ENCODE peak calls at places on chromosomes 11 and 22, in eight cellular contexts. E is GM19239; I is AG09309; J is stimulated activated naive CD8-positive, alpha-beta T cell treated with anti-CD3 and anti-CD28 coated beads, Interleukin-15, Interleukin-2, amounts not matched to agents 100 U/mL and 50 U/mL, for 24 hours; O is heart right ventricle; H is nephron progenitor cell; U is tibial nerve; K is amniotic stem cell. X is an unnamed sample.

GRCh38 chr11:20261526-20261925 is 101.3 kb upstream of the DBX1 start:
- DNase-seq in E (no peak), I (no peak), J (no peak), O (no peak), H (no peak), U (no peak), K (no peak), X (no peak)

GRCh38 chr11:26483101-26483500 is 89.0 kb downstream of the MUC15 start:
- DNase-seq in E (no peak), I (no peak), J (no peak), O (no peak), H (no peak), U (no peak), K (no peak), X (no peak)

GRCh38 chr11:111960916-111961315 is 23.8 kb downstream of the DIXDC1 start:
- DNase-seq in E (no peak), I (no peak), J (no peak), O (no peak), H (no peak), U (no peak), K (no peak), X (no peak)

GRCh38 chr11:112355726-112356125 is 95.1 kb upstream of the PLET1 start:
- DNase-seq in E (no peak), I (no peak), J (no peak), O (no peak), H (peak; percentile 39), U (no peak), K (no peak), X (no peak)

GRCh38 chr22:29343313-29343805 is 27.9 kb upstream of the RASL10A start:
- DNase-seq in E (no peak), I (peak; percentile 25), J (no peak), O (peak; percentile 73), H (peak; percentile 33), U (no peak), K (no peak), X (peak; percentile 22)

GRCh38 chr22:29342577-29343312 is 27.2 kb upstream of the RASL10A start:
- DNase-seq in E (no peak), I (no peak), J (no peak), O (no peak), H (no peak), U (no peak), K (no peak), X (no peak)

GRCh38 chr22:49647346-49648026 is 180.2 kb downstream of the BRD1 start:
- DNase-seq in E (no peak), I (no peak), J (no peak), O (no peak), H (peak; percentile 37), U (no peak), K (no peak), X (no peak)

GRCh38 chr11:40722179-40722795 is 737.2 kb downstream of the LRRC4C start:
- DNase-seq in E (no peak), I (no peak), J (peak; percentile 5), O (no peak), H (peak; percentile 38), U (no peak), K (no peak), X (no peak)

GRCh38 chr11:99260696-99261095 is 239.9 kb downstream of the CNTN5 start:
- DNase-seq in E (no peak), I (no peak), J (no peak), O (no peak), H (no peak), U (no peak), K (no peak), X (no peak)

GRCh38 chr11:109155291-109155690 is 266.7 kb upstream of the C11orf87 start:
- DNase-seq in E (no peak), I (no peak), J (no peak), O (no peak), H (no peak), U (no peak), K (no peak), X (no peak)

GRCh38 chr22:43110444-43110926 is at the start of gene BIK:
- DNase-seq in E (no peak), I (no peak), J (peak; percentile 46), O (peak; percentile 38), H (peak; percentile 62), U (peak; percentile 17), K (no peak), X (no peak)

GRCh38 chr11:77402218-77402556 is 71.7 kb downstream of the PAK1 start:
- DNase-seq in E (no peak), I (no peak), J (no peak), O (no peak), H (no peak), U (no peak), K (no peak), X (no peak)

GRCh38 chr11:3049430-3050243 is 7.6 kb downstream of the CARS1 start:
- DNase-seq in E (peak; percentile 85), I (peak; percentile 92), J (peak; percentile 56), O (peak; percentile 48), H (no peak), U (peak; percentile 39), K (peak; percentile 94), X (peak; percentile 90)

GRCh38 chr11:33377852-33378385 is 120.7 kb downstream of the HIPK3 start:
- DNase-seq in E (no peak), I (no peak), J (no peak), O (no peak), H (no peak), U (no peak), K (no peak), X (no peak)

GRCh38 chr11:16000065-16000464 is 356.3 kb downstream of the SOX6 start:
- DNase-seq in E (no peak), I (peak; percentile 16), J (no peak), O (no peak), H (no peak), U (no peak), K (peak; percentile 25), X (no peak)

GRCh38 chr11:85752201-85752889 is 58.6 kb downstream of the SYTL2 start:
- DNase-seq in E (no peak), I (no peak), J (no peak), O (no peak), H (no peak), U (no peak), K (no peak), X (no peak)

GRCh38 chr22:31082606-31083376 is 1.7 kb downstream of the SMTN start:
- DNase-seq in E (peak; percentile 9), I (no peak), J (peak; percentile 84), O (peak; percentile 79), H (peak; percentile 56), U (peak; percentile 61), K (peak; percentile 33), X (no peak)

GRCh38 chr11:3736816-3737215 is 60.5 kb downstream of the NUP98 start:
- DNase-seq in E (no peak), I (no peak), J (no peak), O (no peak), H (no peak), U (no peak), K (no peak), X (no peak)

GRCh38 chr11:65013692-65014145 is 241 bp upstream of the ARL2 start:
- DNase-seq in E (peak; percentile 95), I (peak; percentile 45), J (peak; percentile 92), O (peak; percentile 94), H (peak; percentile 94), U (peak; percentile 80), K (no peak), X (peak; percentile 87)

GRCh38 chr11:75376175-75376574 is 23.1 kb upstream of the RPS3 start:
- DNase-seq in E (no peak), I (no peak), J (no peak), O (no peak), H (no peak), U (no peak), K (no peak), X (no peak)

GRCh38 chr11:35553831-35554230 is 28.4 kb upstream of the PAMR1 start:
- DNase-seq in E (no peak), I (peak; percentile 93), J (no peak), O (no peak), H (no peak), U (no peak), K (peak; percentile 37), X (no peak)

GRCh38 chr22:24977370-24978230 is 25.1 kb downstream of the KIAA1671 start:
- DNase-seq in E (no peak), I (no peak), J (no peak), O (peak; percentile 68), H (peak; percentile 51), U (peak; percentile 50), K (no peak), X (no peak)

GRCh38 chr11:66325140-66325754 is 8.4 kb upstream of the CD248 start:
- DNase-seq in E (no peak), I (no peak), J (no peak), O (no peak), H (no peak), U (no peak), K (no peak), X (no peak)

GRCh38 chr22:46862418-46863324 is 100.2 kb downstream of the TBC1D22A start:
- DNase-seq in E (peak; percentile 12), I (no peak), J (no peak), O (no peak), H (no peak), U (no peak), K (no peak), X (no peak)

GRCh38 chr11:100716848-100717247 is 29.8 kb downstream of the ARHGAP42 start:
- DNase-seq in E (no peak), I (no peak), J (no peak), O (no peak), H (no peak), U (no peak), K (no peak), X (no peak)

GRCh38 chr11:44865866-44866272 is 84.8 kb downstream of the TP53I11 start:
- DNase-seq in E (no peak), I (no peak), J (no peak), O (peak; percentile 75), H (no peak), U (no peak), K (no peak), X (no peak)

GRCh38 chr11:120425527-120425926 is 86.0 kb upstream of the GRIK4 start:
- DNase-seq in E (no peak), I (no peak), J (no peak), O (no peak), H (no peak), U (no peak), K (no peak), X (no peak)

GRCh38 chr11:70675697-70676374 is 277.5 kb downstream of the CTTN start:
- DNase-seq in E (no peak), I (no peak), J (no peak), O (no peak), H (no peak), U (no peak), K (no peak), X (no peak)

GRCh38 chr11:93623938-93624337 is 37.5 kb upstream of the CEP295 start:
- DNase-seq in E (no peak), I (no peak), J (no peak), O (no peak), H (no peak), U (no peak), K (no peak), X (no peak)

GRCh38 chr11:72354356-72355115 is 79.8 kb downstream of the CLPB start:
- DNase-seq in E (no peak), I (no peak), J (no peak), O (no peak), H (no peak), U (no peak), K (no peak), X (no peak)

GRCh38 chr22:31814942-31815341 is 61.1 kb downstream of the DEPDC5 start:
- DNase-seq in E (no peak), I (no peak), J (no peak), O (no peak), H (no peak), U (no peak), K (no peak), X (no peak)

GRCh38 chr11:118238947-118239346 is 13.2 kb downstream of the MPZL3 start:
- DNase-seq in E (no peak), I (no peak), J (no peak), O (no peak), H (no peak), U (no peak), K (no peak), X (no peak)

GRCh38 chr11:44629732-44630345 is 64.4 kb downstream of the CD82 start:
- DNase-seq in E (no peak), I (no peak), J (no peak), O (no peak), H (no peak), U (no peak), K (no peak), X (peak; percentile 30)

X was measured in hippocampal formation.